ENCODE peak calls at places on chromosomes 11 and 22, in nine cellular contexts. One of them, this sample, is unnamed. For H3K9me3, the result is how much of the 10 kb centered on the place peaks cover.

GRCh38 chr22:23230348-23231068 is 50.2 kb downstream of the BCR start:
- DNase-seq in HCT116: no peak
- DNase-seq in thoracic aorta: no peak
- DNase-seq in Peyer's patch: peak
- DNase-seq in keratinocyte: no peak
- DNase-seq in esophagus squamous epithelium: no peak
- DNase-seq in CD8-positive, alpha-beta memory T cell: no peak
- DNase-seq in GM23248: no peak
- DNase-seq in cardiac muscle cell: no peak
- DNase-seq in this sample: no peak

GRCh38 chr11:1303196-1303821 is 6.1 kb downstream of the TOLLIP start:
- DNase-seq in GM23248: peak
- DNase-seq in thoracic aorta: no peak
- DNase-seq in Peyer's patch: peak
- DNase-seq in keratinocyte: peak
- DNase-seq in esophagus squamous epithelium: no peak
- DNase-seq in CD8-positive, alpha-beta memory T cell: no peak
- DNase-seq in HCT116: no peak
- DNase-seq in cardiac muscle cell: no peak
- DNase-seq in this sample: no peak

GRCh38 chr11:60870733-60871377 is 3.5 kb downstream of the ZP1 start:
- DNase-seq in cardiac muscle cell: no peak
- DNase-seq in thoracic aorta: no peak
- DNase-seq in HCT116: no peak
- DNase-seq in esophagus squamous epithelium: no peak
- DNase-seq in GM23248: no peak
- DNase-seq in CD8-positive, alpha-beta memory T cell: no peak
- DNase-seq in Peyer's patch: peak
- DNase-seq in keratinocyte: no peak
- DNase-seq in this sample: no peak

GRCh38 chr11:130426223-130427048 is 2.0 kb downstream of the ADAMTS8 start:
- DNase-seq in cardiac muscle cell: no peak
- DNase-seq in GM23248: no peak
- DNase-seq in HCT116: no peak
- DNase-seq in thoracic aorta: no peak
- DNase-seq in Peyer's patch: no peak
- DNase-seq in esophagus squamous epithelium: no peak
- DNase-seq in keratinocyte: no peak
- DNase-seq in CD8-positive, alpha-beta memory T cell: no peak
- DNase-seq in this sample: no peak

GRCh38 chr11:104668797-104669463 is 229.3 kb downstream of the CASP12 start:
- DNase-seq in Peyer's patch: no peak
- DNase-seq in esophagus squamous epithelium: no peak
- DNase-seq in keratinocyte: peak
- DNase-seq in thoracic aorta: no peak
- DNase-seq in HCT116: peak
- DNase-seq in cardiac muscle cell: no peak
- DNase-seq in GM23248: peak
- DNase-seq in CD8-positive, alpha-beta memory T cell: no peak
- DNase-seq in this sample: no peak

GRCh38 chr11:67302571-67303131 is 679 bp upstream of the SSH3 start:
- DNase-seq in HCT116: no peak
- DNase-seq in CD8-positive, alpha-beta memory T cell: no peak
- DNase-seq in esophagus squamous epithelium: no peak
- DNase-seq in keratinocyte: no peak
- DNase-seq in GM23248: peak
- DNase-seq in thoracic aorta: no peak
- DNase-seq in cardiac muscle cell: peak
- DNase-seq in Peyer's patch: peak
- DNase-seq in this sample: no peak

GRCh38 chr11:116527180-116527991 is 245.4 kb downstream of the BUD13 start:
- DNase-seq in cardiac muscle cell: no peak
- DNase-seq in Peyer's patch: no peak
- DNase-seq in HCT116: no peak
- DNase-seq in CD8-positive, alpha-beta memory T cell: no peak
- DNase-seq in GM23248: no peak
- DNase-seq in keratinocyte: no peak
- DNase-seq in thoracic aorta: no peak
- DNase-seq in esophagus squamous epithelium: no peak
- DNase-seq in this sample: no peak

GRCh38 chr11:1230456-1231395 is 7.9 kb downstream of the MUC5B start:
- DNase-seq in CD8-positive, alpha-beta memory T cell: no peak
- DNase-seq in esophagus squamous epithelium: no peak
- DNase-seq in cardiac muscle cell: no peak
- DNase-seq in HCT116: no peak
- DNase-seq in GM23248: no peak
- DNase-seq in Peyer's patch: peak
- DNase-seq in keratinocyte: no peak
- DNase-seq in thoracic aorta: no peak
- DNase-seq in this sample: no peak

GRCh38 chr11:6609502-6610015 is 2.5 kb downstream of the TAF10 start:
- DNase-seq in esophagus squamous epithelium: no peak
- DNase-seq in Peyer's patch: no peak
- DNase-seq in GM23248: no peak
- DNase-seq in thoracic aorta: no peak
- DNase-seq in CD8-positive, alpha-beta memory T cell: no peak
- DNase-seq in HCT116: no peak
- DNase-seq in cardiac muscle cell: no peak
- DNase-seq in keratinocyte: no peak
- DNase-seq in this sample: no peak

GRCh38 chr11:64268687-64269379 is 15.6 kb downstream of the BAD start:
- DNase-seq in GM23248: peak
- DNase-seq in keratinocyte: no peak
- DNase-seq in esophagus squamous epithelium: no peak
- DNase-seq in CD8-positive, alpha-beta memory T cell: peak
- DNase-seq in cardiac muscle cell: no peak
- DNase-seq in HCT116: no peak
- DNase-seq in Peyer's patch: peak
- DNase-seq in thoracic aorta: no peak
- DNase-seq in this sample: peak

DNA sequence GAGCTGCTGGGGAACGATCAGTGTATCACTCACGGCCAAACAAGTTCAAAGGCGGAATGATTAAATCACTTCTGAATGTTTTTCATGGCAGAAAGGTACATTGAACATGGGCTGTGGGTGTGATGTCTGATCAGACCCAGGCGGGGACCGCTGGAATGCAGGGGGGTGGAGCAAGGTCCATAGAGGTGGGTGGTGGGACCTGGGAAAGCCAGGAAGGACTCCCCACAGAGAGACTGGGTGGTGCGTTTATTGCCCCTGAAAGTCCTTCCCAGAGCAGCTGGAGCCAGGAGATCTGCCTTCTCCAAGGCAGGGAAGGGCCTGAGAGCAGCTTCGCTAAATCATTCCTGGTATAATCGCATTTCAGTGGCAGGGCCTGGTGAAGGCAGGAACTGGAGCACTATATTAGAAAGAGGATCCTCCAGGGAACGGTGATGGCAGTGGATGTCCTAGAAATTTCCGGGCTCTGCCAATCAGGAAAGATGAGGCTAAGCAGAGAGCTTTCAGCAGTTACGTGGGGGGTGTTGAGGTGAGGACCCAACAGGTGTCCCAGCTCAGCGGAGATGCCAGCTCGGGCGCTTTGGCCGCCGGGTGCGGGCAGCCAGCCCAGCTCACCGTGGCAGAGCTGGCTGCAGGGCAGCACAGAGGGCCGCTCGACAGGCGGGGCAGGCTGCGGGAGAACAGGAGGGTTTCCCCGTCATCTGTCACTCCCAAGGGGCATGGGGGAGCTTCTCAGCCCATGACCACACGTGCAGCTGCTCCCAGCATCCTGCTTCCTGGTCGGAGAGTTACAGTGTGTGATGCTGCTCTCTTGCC is 271.7 kb downstream of the CTTN start:
- DNase-seq in keratinocyte: no peak
- DNase-seq in CD8-positive, alpha-beta memory T cell: no peak
- DNase-seq in esophagus squamous epithelium: no peak
- DNase-seq in GM23248: no peak
- DNase-seq in HCT116: no peak
- DNase-seq in thoracic aorta: no peak
- DNase-seq in cardiac muscle cell: no peak
- DNase-seq in Peyer's patch: no peak
- DNase-seq in this sample: no peak
- H3K9me3 ChIP-seq in keratinocyte: under half
- H3K9me3 ChIP-seq in CD8-positive, alpha-beta memory T cell: under half
- H3K9me3 ChIP-seq in esophagus squamous epithelium: under half
- H3K9me3 ChIP-seq in GM23248: under half
- H3K9me3 ChIP-seq in HCT116: under half
- H3K9me3 ChIP-seq in thoracic aorta: under half
- H3K9me3 ChIP-seq in cardiac muscle cell: under half
- H3K9me3 ChIP-seq in Peyer's patch: under half
- H3K9me3 ChIP-seq in this sample: under half

DNA sequence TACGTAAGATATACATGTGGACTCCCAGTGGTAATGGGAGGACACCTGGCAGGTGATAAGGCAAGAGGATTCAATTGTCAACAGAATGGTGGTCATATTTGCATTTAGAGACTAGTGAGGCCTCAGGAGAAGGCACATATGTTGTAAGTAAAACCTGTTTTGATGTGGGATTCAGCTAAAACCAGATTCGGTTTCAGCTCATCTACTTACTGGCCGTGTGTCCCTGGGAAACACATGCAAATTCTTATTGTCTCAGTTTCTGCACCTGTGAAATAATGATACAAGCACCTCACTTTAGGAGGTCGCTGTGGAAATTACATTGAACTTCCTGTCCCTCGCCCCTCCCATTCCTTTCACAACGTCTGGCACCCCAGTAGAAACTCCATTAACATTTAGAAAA is 78.9 kb upstream of the FIBIN start:
- DNase-seq in thoracic aorta: no peak
- DNase-seq in keratinocyte: no peak
- DNase-seq in GM23248: no peak
- DNase-seq in CD8-positive, alpha-beta memory T cell: no peak
- DNase-seq in cardiac muscle cell: no peak
- DNase-seq in Peyer's patch: no peak
- DNase-seq in HCT116: no peak
- DNase-seq in esophagus squamous epithelium: no peak
- DNase-seq in this sample: no peak
- H3K9me3 ChIP-seq in thoracic aorta: under half
- H3K9me3 ChIP-seq in keratinocyte: under half
- H3K9me3 ChIP-seq in GM23248: under half
- H3K9me3 ChIP-seq in CD8-positive, alpha-beta memory T cell: under half
- H3K9me3 ChIP-seq in cardiac muscle cell: under half
- H3K9me3 ChIP-seq in Peyer's patch: under half
- H3K9me3 ChIP-seq in HCT116: under half
- H3K9me3 ChIP-seq in esophagus squamous epithelium: under half
- H3K9me3 ChIP-seq in this sample: under half

GRCh38 chr22:48635031-48635430 is 1192.6 kb downstream of the BRD1 start:
- DNase-seq in Peyer's patch: no peak
- DNase-seq in GM23248: no peak
- DNase-seq in esophagus squamous epithelium: no peak
- DNase-seq in CD8-positive, alpha-beta memory T cell: no peak
- DNase-seq in HCT116: no peak
- DNase-seq in thoracic aorta: no peak
- DNase-seq in keratinocyte: no peak
- DNase-seq in cardiac muscle cell: no peak
- DNase-seq in this sample: no peak
- H3K9me3 ChIP-seq in Peyer's patch: under half
- H3K9me3 ChIP-seq in GM23248: under half
- H3K9me3 ChIP-seq in esophagus squamous epithelium: under half
- H3K9me3 ChIP-seq in CD8-positive, alpha-beta memory T cell: under half
- H3K9me3 ChIP-seq in HCT116: under half
- H3K9me3 ChIP-seq in thoracic aorta: under half
- H3K9me3 ChIP-seq in keratinocyte: under half
- H3K9me3 ChIP-seq in cardiac muscle cell: under half
- H3K9me3 ChIP-seq in this sample: under half

DNA sequence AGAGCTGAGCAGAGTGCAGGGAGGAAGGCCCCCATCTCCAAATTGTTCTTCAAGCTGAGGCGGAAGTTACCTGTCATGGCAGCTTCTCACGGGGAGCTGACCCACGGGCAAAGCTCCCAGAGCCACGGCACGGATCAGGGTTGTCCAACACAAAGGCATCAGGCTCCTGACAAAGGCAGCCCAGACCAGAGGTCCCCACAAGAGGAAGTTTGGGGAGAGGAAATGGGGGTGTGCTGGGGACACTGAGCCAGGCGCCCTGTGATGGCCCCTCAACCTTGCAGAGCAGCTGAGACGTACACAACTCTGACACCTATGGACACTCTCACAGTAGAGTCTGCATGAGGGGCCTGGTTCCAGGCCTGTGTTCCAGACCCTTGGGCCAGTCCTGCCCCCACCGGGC is 95.6 kb downstream of the CTTN start:
- DNase-seq in thoracic aorta: no peak
- DNase-seq in esophagus squamous epithelium: no peak
- DNase-seq in CD8-positive, alpha-beta memory T cell: no peak
- DNase-seq in GM23248: no peak
- DNase-seq in cardiac muscle cell: no peak
- DNase-seq in keratinocyte: no peak
- DNase-seq in HCT116: no peak
- DNase-seq in Peyer's patch: peak
- DNase-seq in this sample: no peak
- H3K9me3 ChIP-seq in thoracic aorta: under half
- H3K9me3 ChIP-seq in esophagus squamous epithelium: under half
- H3K9me3 ChIP-seq in CD8-positive, alpha-beta memory T cell: under half
- H3K9me3 ChIP-seq in GM23248: under half
- H3K9me3 ChIP-seq in cardiac muscle cell: under half
- H3K9me3 ChIP-seq in keratinocyte: under half
- H3K9me3 ChIP-seq in HCT116: under half
- H3K9me3 ChIP-seq in Peyer's patch: under half
- H3K9me3 ChIP-seq in this sample: under half

DNA sequence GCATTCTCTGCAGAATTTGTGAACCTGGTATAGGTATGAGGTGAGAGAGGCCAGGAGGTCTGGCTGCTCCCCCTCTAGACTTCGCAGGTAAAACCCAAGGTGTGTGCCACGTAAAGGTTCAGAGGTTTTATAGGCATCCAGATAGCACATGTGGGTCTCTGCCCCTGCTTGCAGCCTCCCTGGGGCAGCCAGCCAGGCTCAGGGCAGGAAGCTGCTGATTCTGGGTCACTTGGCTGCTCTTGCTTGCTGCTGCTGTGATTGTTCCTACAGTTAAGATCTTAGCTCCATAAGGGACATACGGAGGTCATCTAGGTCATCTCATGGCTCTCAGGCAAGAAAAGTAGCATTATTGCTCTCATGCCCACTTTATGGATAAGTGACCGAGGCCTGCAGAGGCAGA is 30.2 kb downstream of the ZBTB16 start:
- DNase-seq in Peyer's patch: no peak
- DNase-seq in CD8-positive, alpha-beta memory T cell: no peak
- DNase-seq in thoracic aorta: no peak
- DNase-seq in cardiac muscle cell: no peak
- DNase-seq in HCT116: no peak
- DNase-seq in esophagus squamous epithelium: no peak
- DNase-seq in GM23248: no peak
- DNase-seq in keratinocyte: no peak
- DNase-seq in this sample: no peak
- H3K9me3 ChIP-seq in Peyer's patch: under half
- H3K9me3 ChIP-seq in CD8-positive, alpha-beta memory T cell: under half
- H3K9me3 ChIP-seq in thoracic aorta: under half
- H3K9me3 ChIP-seq in cardiac muscle cell: under half
- H3K9me3 ChIP-seq in HCT116: under half
- H3K9me3 ChIP-seq in esophagus squamous epithelium: under half
- H3K9me3 ChIP-seq in GM23248: under half
- H3K9me3 ChIP-seq in keratinocyte: under half
- H3K9me3 ChIP-seq in this sample: under half